ENCODE peak calls at places on chromosomes 2 and 18, in five cellular contexts. One of them, this sample, is unnamed.

GRCh38 chr2:136628490-136628889 is 136.9 kb upstream of the THSD7B start:
- DNase-seq in cardiac muscle cell: no peak
- DNase-seq in mesothelial cell of epicardium: no peak
- DNase-seq in activated CD4-positive, alpha-beta T cell treated with anti-CD3 and anti-CD28 coated beads, Interleukin-2, amount 10 ng/mL, durations not matched to agents 7 days and 5 days: no peak
- DNase-seq in osteoblast: no peak
- DNase-seq in this sample: no peak

GRCh38 chr18:56246912-56247311 is 391.5 kb downstream of the TXNL1 start:
- DNase-seq in osteoblast: no peak
- DNase-seq in mesothelial cell of epicardium: no peak
- DNase-seq in cardiac muscle cell: no peak
- DNase-seq in activated CD4-positive, alpha-beta T cell treated with anti-CD3 and anti-CD28 coated beads, Interleukin-2, amount 10 ng/mL, durations not matched to agents 7 days and 5 days: no peak
- DNase-seq in this sample: no peak

GRCh38 chr2:696463-696862 is 19.3 kb upstream of the TMEM18 start:
- DNase-seq in osteoblast: no peak
- DNase-seq in cardiac muscle cell: no peak
- DNase-seq in mesothelial cell of epicardium: no peak
- DNase-seq in activated CD4-positive, alpha-beta T cell treated with anti-CD3 and anti-CD28 coated beads, Interleukin-2, amount 10 ng/mL, durations not matched to agents 7 days and 5 days: no peak
- DNase-seq in this sample: no peak

GRCh38 chr2:106124787-106125549 is 69.1 kb downstream of the UXS1 start:
- DNase-seq in mesothelial cell of epicardium: no peak
- DNase-seq in activated CD4-positive, alpha-beta T cell treated with anti-CD3 and anti-CD28 coated beads, Interleukin-2, amount 10 ng/mL, durations not matched to agents 7 days and 5 days: no peak
- DNase-seq in osteoblast: no peak
- DNase-seq in cardiac muscle cell: no peak
- DNase-seq in this sample: no peak

GRCh38 chr2:27133905-27134780 is at the start of gene PREB:
- DNase-seq in cardiac muscle cell: peak; percentile 98
- DNase-seq in mesothelial cell of epicardium: peak; percentile 98
- DNase-seq in activated CD4-positive, alpha-beta T cell treated with anti-CD3 and anti-CD28 coated beads, Interleukin-2, amount 10 ng/mL, durations not matched to agents 7 days and 5 days: peak; percentile 98
- DNase-seq in osteoblast: peak; percentile 100
- DNase-seq in this sample: peak; percentile 79

GRCh38 chr18:8322486-8322885 is 286.8 kb upstream of the RAB12 start:
- DNase-seq in cardiac muscle cell: no peak
- DNase-seq in activated CD4-positive, alpha-beta T cell treated with anti-CD3 and anti-CD28 coated beads, Interleukin-2, amount 10 ng/mL, durations not matched to agents 7 days and 5 days: no peak
- DNase-seq in osteoblast: no peak
- DNase-seq in mesothelial cell of epicardium: no peak
- DNase-seq in this sample: no peak

GRCh38 chr2:10326707-10327594 is 24.2 kb downstream of the HPCAL1 start:
- DNase-seq in activated CD4-positive, alpha-beta T cell treated with anti-CD3 and anti-CD28 coated beads, Interleukin-2, amount 10 ng/mL, durations not matched to agents 7 days and 5 days: no peak
- DNase-seq in cardiac muscle cell: no peak
- DNase-seq in mesothelial cell of epicardium: no peak
- DNase-seq in osteoblast: no peak
- DNase-seq in this sample: no peak

GRCh38 chr18:23291456-23292205 is 156.3 kb downstream of the CABLES1 start:
- DNase-seq in osteoblast: peak; percentile 88
- DNase-seq in cardiac muscle cell: no peak
- DNase-seq in activated CD4-positive, alpha-beta T cell treated with anti-CD3 and anti-CD28 coated beads, Interleukin-2, amount 10 ng/mL, durations not matched to agents 7 days and 5 days: no peak
- DNase-seq in mesothelial cell of epicardium: no peak
- DNase-seq in this sample: no peak

GRCh38 chr2:44268259-44268649 is 7.0 kb upstream of the SLC3A1 start:
- DNase-seq in cardiac muscle cell: no peak
- DNase-seq in osteoblast: no peak
- DNase-seq in activated CD4-positive, alpha-beta T cell treated with anti-CD3 and anti-CD28 coated beads, Interleukin-2, amount 10 ng/mL, durations not matched to agents 7 days and 5 days: no peak
- DNase-seq in mesothelial cell of epicardium: no peak
- DNase-seq in this sample: no peak

GRCh38 chr2:28406276-28407096 is 13.8 kb downstream of the FOSL2 start:
- DNase-seq in cardiac muscle cell: no peak
- DNase-seq in osteoblast: peak; percentile 94
- DNase-seq in mesothelial cell of epicardium: no peak
- DNase-seq in activated CD4-positive, alpha-beta T cell treated with anti-CD3 and anti-CD28 coated beads, Interleukin-2, amount 10 ng/mL, durations not matched to agents 7 days and 5 days: peak; percentile 65
- DNase-seq in this sample: peak; percentile 45

GRCh38 chr2:223837290-223838061 is at the start of gene AP1S3:
- DNase-seq in activated CD4-positive, alpha-beta T cell treated with anti-CD3 and anti-CD28 coated beads, Interleukin-2, amount 10 ng/mL, durations not matched to agents 7 days and 5 days: peak; percentile 82
- DNase-seq in mesothelial cell of epicardium: peak; percentile 61
- DNase-seq in osteoblast: peak; percentile 97
- DNase-seq in cardiac muscle cell: peak; percentile 73
- DNase-seq in this sample: peak; percentile 25

GRCh38 chr2:118386636-118387302 is 298.5 kb downstream of the INSIG2 start:
- DNase-seq in osteoblast: peak; percentile 89
- DNase-seq in cardiac muscle cell: no peak
- DNase-seq in activated CD4-positive, alpha-beta T cell treated with anti-CD3 and anti-CD28 coated beads, Interleukin-2, amount 10 ng/mL, durations not matched to agents 7 days and 5 days: no peak
- DNase-seq in mesothelial cell of epicardium: no peak
- DNase-seq in this sample: no peak

GRCh38 chr2:73896362-73897239 is 3.8 kb downstream of the ACTG2 start:
- DNase-seq in cardiac muscle cell: no peak
- DNase-seq in osteoblast: peak; percentile 83
- DNase-seq in activated CD4-positive, alpha-beta T cell treated with anti-CD3 and anti-CD28 coated beads, Interleukin-2, amount 10 ng/mL, durations not matched to agents 7 days and 5 days: peak; percentile 64
- DNase-seq in mesothelial cell of epicardium: no peak
- DNase-seq in this sample: no peak

GRCh38 chr2:238596571-238597551 is 170.1 kb downstream of the ASB1 start:
- DNase-seq in osteoblast: peak; percentile 93
- DNase-seq in cardiac muscle cell: no peak
- DNase-seq in activated CD4-positive, alpha-beta T cell treated with anti-CD3 and anti-CD28 coated beads, Interleukin-2, amount 10 ng/mL, durations not matched to agents 7 days and 5 days: no peak
- DNase-seq in mesothelial cell of epicardium: no peak
- DNase-seq in this sample: no peak

GRCh38 chr2:73859721-73860586 is 31.2 kb downstream of the STAMBP start:
- DNase-seq in mesothelial cell of epicardium: no peak
- DNase-seq in activated CD4-positive, alpha-beta T cell treated with anti-CD3 and anti-CD28 coated beads, Interleukin-2, amount 10 ng/mL, durations not matched to agents 7 days and 5 days: peak; percentile 8
- DNase-seq in osteoblast: peak; percentile 90
- DNase-seq in cardiac muscle cell: no peak
- DNase-seq in this sample: no peak

GRCh38 chr18:62586781-62587487 is 64.1 kb downstream of the ZCCHC2 start:
- DNase-seq in mesothelial cell of epicardium: no peak
- DNase-seq in osteoblast: no peak
- DNase-seq in cardiac muscle cell: no peak
- DNase-seq in activated CD4-positive, alpha-beta T cell treated with anti-CD3 and anti-CD28 coated beads, Interleukin-2, amount 10 ng/mL, durations not matched to agents 7 days and 5 days: no peak
- DNase-seq in this sample: no peak

GRCh38 chr2:18749912-18750526 is 160.7 kb upstream of the NT5C1B start:
- DNase-seq in osteoblast: peak; percentile 22
- DNase-seq in mesothelial cell of epicardium: peak; percentile 46
- DNase-seq in cardiac muscle cell: peak; percentile 68
- DNase-seq in activated CD4-positive, alpha-beta T cell treated with anti-CD3 and anti-CD28 coated beads, Interleukin-2, amount 10 ng/mL, durations not matched to agents 7 days and 5 days: peak; percentile 60
- DNase-seq in this sample: peak; percentile 50

GRCh38 chr2:289362-290089 is 1.6 kb upstream of the ALKAL2 start:
- DNase-seq in osteoblast: peak; percentile 79
- DNase-seq in mesothelial cell of epicardium: no peak
- DNase-seq in activated CD4-positive, alpha-beta T cell treated with anti-CD3 and anti-CD28 coated beads, Interleukin-2, amount 10 ng/mL, durations not matched to agents 7 days and 5 days: no peak
- DNase-seq in cardiac muscle cell: peak; percentile 25
- DNase-seq in this sample: no peak

GRCh38 chr2:29010946-29011649 is 30.0 kb downstream of the TOGARAM2 start:
- DNase-seq in mesothelial cell of epicardium: no peak
- DNase-seq in cardiac muscle cell: peak; percentile 22
- DNase-seq in osteoblast: peak; percentile 95
- DNase-seq in activated CD4-positive, alpha-beta T cell treated with anti-CD3 and anti-CD28 coated beads, Interleukin-2, amount 10 ng/mL, durations not matched to agents 7 days and 5 days: peak; percentile 47
- DNase-seq in this sample: peak; percentile 18

GRCh38 chr18:59423251-59423650 is 64.2 kb upstream of the LMAN1 start:
- DNase-seq in mesothelial cell of epicardium: no peak
- DNase-seq in activated CD4-positive, alpha-beta T cell treated with anti-CD3 and anti-CD28 coated beads, Interleukin-2, amount 10 ng/mL, durations not matched to agents 7 days and 5 days: no peak
- DNase-seq in cardiac muscle cell: no peak
- DNase-seq in osteoblast: no peak
- DNase-seq in this sample: no peak

GRCh38 chr18:9627642-9628041 is 13.3 kb upstream of the PPP4R1 start:
- DNase-seq in activated CD4-positive, alpha-beta T cell treated with anti-CD3 and anti-CD28 coated beads, Interleukin-2, amount 10 ng/mL, durations not matched to agents 7 days and 5 days: no peak
- DNase-seq in cardiac muscle cell: no peak
- DNase-seq in mesothelial cell of epicardium: no peak
- DNase-seq in osteoblast: peak; percentile 58
- DNase-seq in this sample: no peak

GRCh38 chr2:23452853-23453420 is 68.0 kb downstream of the KLHL29 start:
- DNase-seq in osteoblast: peak; percentile 80
- DNase-seq in activated CD4-positive, alpha-beta T cell treated with anti-CD3 and anti-CD28 coated beads, Interleukin-2, amount 10 ng/mL, durations not matched to agents 7 days and 5 days: peak; percentile 46
- DNase-seq in mesothelial cell of epicardium: no peak
- DNase-seq in cardiac muscle cell: no peak
- DNase-seq in this sample: peak; percentile 62

GRCh38 chr2:241666627-241667400 is 19.8 kb downstream of the DTYMK start:
- DNase-seq in cardiac muscle cell: peak; percentile 55
- DNase-seq in osteoblast: no peak
- DNase-seq in mesothelial cell of epicardium: peak; percentile 56
- DNase-seq in activated CD4-positive, alpha-beta T cell treated with anti-CD3 and anti-CD28 coated beads, Interleukin-2, amount 10 ng/mL, durations not matched to agents 7 days and 5 days: no peak
- DNase-seq in this sample: no peak

GRCh38 chr2:2542966-2543555 is 212.0 kb upstream of the MYT1L start:
- DNase-seq in mesothelial cell of epicardium: no peak
- DNase-seq in cardiac muscle cell: no peak
- DNase-seq in activated CD4-positive, alpha-beta T cell treated with anti-CD3 and anti-CD28 coated beads, Interleukin-2, amount 10 ng/mL, durations not matched to agents 7 days and 5 days: no peak
- DNase-seq in osteoblast: no peak
- DNase-seq in this sample: no peak

GRCh38 chr18:30763913-30764350 is 278.6 kb downstream of the DSC3 start:
- DNase-seq in osteoblast: no peak
- DNase-seq in activated CD4-positive, alpha-beta T cell treated with anti-CD3 and anti-CD28 coated beads, Interleukin-2, amount 10 ng/mL, durations not matched to agents 7 days and 5 days: no peak
- DNase-seq in cardiac muscle cell: peak; percentile 2
- DNase-seq in mesothelial cell of epicardium: no peak
- DNase-seq in this sample: no peak

GRCh38 chr2:234292205-234292954 is 204.5 kb downstream of the ARL4C start:
- DNase-seq in osteoblast: peak; percentile 26
- DNase-seq in activated CD4-positive, alpha-beta T cell treated with anti-CD3 and anti-CD28 coated beads, Interleukin-2, amount 10 ng/mL, durations not matched to agents 7 days and 5 days: peak; percentile 93
- DNase-seq in cardiac muscle cell: no peak
- DNase-seq in mesothelial cell of epicardium: no peak
- DNase-seq in this sample: peak; percentile 61

GRCh38 chr18:13612111-13612997 is 114.0 kb downstream of the FAM210A start:
- DNase-seq in mesothelial cell of epicardium: no peak
- DNase-seq in osteoblast: peak; percentile 75
- DNase-seq in activated CD4-positive, alpha-beta T cell treated with anti-CD3 and anti-CD28 coated beads, Interleukin-2, amount 10 ng/mL, durations not matched to agents 7 days and 5 days: peak; percentile 84
- DNase-seq in cardiac muscle cell: no peak
- DNase-seq in this sample: peak; percentile 47

GRCh38 chr2:65020943-65021528 is 31.8 kb downstream of the SLC1A4 start:
- DNase-seq in cardiac muscle cell: no peak
- DNase-seq in mesothelial cell of epicardium: no peak
- DNase-seq in activated CD4-positive, alpha-beta T cell treated with anti-CD3 and anti-CD28 coated beads, Interleukin-2, amount 10 ng/mL, durations not matched to agents 7 days and 5 days: no peak
- DNase-seq in osteoblast: no peak
- DNase-seq in this sample: no peak

GRCh38 chr2:218567797-218568189 is 358 bp downstream of the USP37 start:
- DNase-seq in mesothelial cell of epicardium: no peak
- DNase-seq in osteoblast: no peak
- DNase-seq in activated CD4-positive, alpha-beta T cell treated with anti-CD3 and anti-CD28 coated beads, Interleukin-2, amount 10 ng/mL, durations not matched to agents 7 days and 5 days: no peak
- DNase-seq in cardiac muscle cell: no peak
- DNase-seq in this sample: peak; percentile 64

GRCh38 chr2:128787616-128788015 is 468.9 kb upstream of the HS6ST1 start:
- DNase-seq in activated CD4-positive, alpha-beta T cell treated with anti-CD3 and anti-CD28 coated beads, Interleukin-2, amount 10 ng/mL, durations not matched to agents 7 days and 5 days: no peak
- DNase-seq in cardiac muscle cell: no peak
- DNase-seq in mesothelial cell of epicardium: no peak
- DNase-seq in osteoblast: no peak
- DNase-seq in this sample: no peak

GRCh38 chr2:43018179-43019024 is 208.0 kb downstream of the ZFP36L2 start:
- DNase-seq in activated CD4-positive, alpha-beta T cell treated with anti-CD3 and anti-CD28 coated beads, Interleukin-2, amount 10 ng/mL, durations not matched to agents 7 days and 5 days: no peak
- DNase-seq in cardiac muscle cell: no peak
- DNase-seq in osteoblast: peak; percentile 83
- DNase-seq in mesothelial cell of epicardium: no peak
- DNase-seq in this sample: peak; percentile 56

GRCh38 chr2:83224591-83224990 is 1234.5 kb downstream of the SUCLG1 start:
- DNase-seq in cardiac muscle cell: no peak
- DNase-seq in activated CD4-positive, alpha-beta T cell treated with anti-CD3 and anti-CD28 coated beads, Interleukin-2, amount 10 ng/mL, durations not matched to agents 7 days and 5 days: no peak
- DNase-seq in osteoblast: no peak
- DNase-seq in mesothelial cell of epicardium: no peak
- DNase-seq in this sample: no peak

This sample was measured in Kasumi-1.